ENCODE peak calls at places on chromosomes 6 and 20, in four cellular contexts. One of them, this sample, is unnamed.
A peak's percentile ranks its signal among the peaks of the same experiment; 100 is the strongest.

GRCh38 chr6:13012271-13012670 is 295.7 kb downstream of the PHACTR1 start:
- DNase-seq in kidney epithelial cell: no peak
- DNase-seq in heart left ventricle: no peak
- DNase-seq in stomach: no peak
- DNase-seq in this sample: no peak

GRCh38 chr6:162178266-162178665 is 549.3 kb downstream of the PRKN start:
- DNase-seq in kidney epithelial cell: no peak
- DNase-seq in heart left ventricle: no peak
- DNase-seq in stomach: no peak
- DNase-seq in this sample: no peak

GRCh38 chr6:16055852-16056251 is 73.0 kb upstream of the MYLIP start:
- DNase-seq in kidney epithelial cell: no peak
- DNase-seq in heart left ventricle: no peak
- DNase-seq in stomach: no peak
- DNase-seq in this sample: no peak

GRCh38 chr6:39829331-39829730 is 37.2 kb downstream of the DAAM2 start:
- DNase-seq in kidney epithelial cell: no peak
- DNase-seq in heart left ventricle: no peak
- DNase-seq in stomach: no peak
- DNase-seq in this sample: no peak

GRCh38 chr20:7196481-7196880 is 429.0 kb downstream of the BMP2 start:
- DNase-seq in kidney epithelial cell: peak; percentile 45
- DNase-seq in heart left ventricle: no peak
- DNase-seq in stomach: no peak
- DNase-seq in this sample: no peak

GRCh38 chr6:76697585-76697984 is 625.1 kb upstream of the IMPG1 start:
- DNase-seq in kidney epithelial cell: no peak
- DNase-seq in heart left ventricle: no peak
- DNase-seq in stomach: no peak
- DNase-seq in this sample: no peak

GRCh38 chr20:21213691-21214090 is 87.8 kb downstream of the KIZ start:
- DNase-seq in kidney epithelial cell: no peak
- DNase-seq in heart left ventricle: no peak
- DNase-seq in stomach: no peak
- DNase-seq in this sample: no peak

GRCh38 chr6:25122622-25123237 is 156.4 kb upstream of the CARMIL1 start:
- DNase-seq in kidney epithelial cell: no peak
- DNase-seq in heart left ventricle: no peak
- DNase-seq in stomach: no peak
- DNase-seq in this sample: no peak

GRCh38 chr6:170365581-170365980 is 59.0 kb downstream of the FAM120B start:
- DNase-seq in kidney epithelial cell: no peak
- DNase-seq in heart left ventricle: no peak
- DNase-seq in stomach: no peak
- DNase-seq in this sample: no peak

GRCh38 chr20:45456632-45457031 is 12.9 kb upstream of the WFDC2 start:
- DNase-seq in kidney epithelial cell: no peak
- DNase-seq in heart left ventricle: no peak
- DNase-seq in stomach: peak; percentile 70
- DNase-seq in this sample: no peak

GRCh38 chr6:81575446-81575845 is 177.0 kb downstream of the TENT5A start:
- DNase-seq in kidney epithelial cell: no peak
- DNase-seq in heart left ventricle: no peak
- DNase-seq in stomach: no peak
- DNase-seq in this sample: peak; percentile 46

GRCh38 chr6:40249935-40250334 is 315.7 kb upstream of the MOCS1 start:
- DNase-seq in kidney epithelial cell: no peak
- DNase-seq in heart left ventricle: no peak
- DNase-seq in stomach: no peak
- DNase-seq in this sample: no peak

GRCh38 chr6:18503588-18504231 is 116.6 kb downstream of the RNF144B start:
- DNase-seq in kidney epithelial cell: no peak
- DNase-seq in heart left ventricle: peak; percentile 48
- DNase-seq in stomach: peak; percentile 55
- DNase-seq in this sample: peak; percentile 25

GRCh38 chr6:146855889-146856288 is 257.1 kb downstream of the ADGB start:
- DNase-seq in kidney epithelial cell: no peak
- DNase-seq in heart left ventricle: no peak
- DNase-seq in stomach: no peak
- DNase-seq in this sample: no peak

GRCh38 chr6:37493047-37493995 is 6.4 kb downstream of the CCDC167 start:
- DNase-seq in kidney epithelial cell: no peak
- DNase-seq in heart left ventricle: no peak
- DNase-seq in stomach: peak; percentile 42
- DNase-seq in this sample: no peak

GRCh38 chr20:32326507-32326851 is 31.7 kb upstream of the ASXL1 start:
- DNase-seq in kidney epithelial cell: no peak
- DNase-seq in heart left ventricle: no peak
- DNase-seq in stomach: no peak
- DNase-seq in this sample: no peak

GRCh38 chr20:6053064-6053775 is 640 bp downstream of the LRRN4 start:
- DNase-seq in kidney epithelial cell: no peak
- DNase-seq in heart left ventricle: no peak
- DNase-seq in stomach: no peak
- DNase-seq in this sample: no peak

GRCh38 chr6:31157543-31158139 is at the start of gene CCHCR1:
- DNase-seq in kidney epithelial cell: no peak
- DNase-seq in heart left ventricle: no peak
- DNase-seq in stomach: no peak
- DNase-seq in this sample: no peak

GRCh38 chr6:44700422-44700821 is 312.9 kb downstream of the CDC5L start:
- DNase-seq in kidney epithelial cell: no peak
- DNase-seq in heart left ventricle: no peak
- DNase-seq in stomach: no peak
- DNase-seq in this sample: no peak

GRCh38 chr20:9202440-9203080 is 133.7 kb downstream of the PLCB4 start:
- DNase-seq in kidney epithelial cell: no peak
- DNase-seq in heart left ventricle: no peak
- DNase-seq in stomach: no peak
- DNase-seq in this sample: no peak

GRCh38 chr20:60402209-60403058 is 444.2 kb downstream of the CDH26 start:
- DNase-seq in kidney epithelial cell: no peak
- DNase-seq in heart left ventricle: no peak
- DNase-seq in stomach: no peak
- DNase-seq in this sample: no peak

GRCh38 chr20:60407938-60408337 is 449.7 kb downstream of the CDH26 start:
- DNase-seq in kidney epithelial cell: no peak
- DNase-seq in heart left ventricle: no peak
- DNase-seq in stomach: no peak
- DNase-seq in this sample: no peak

GRCh38 chr20:60400567-60400966 is 442.3 kb downstream of the CDH26 start:
- DNase-seq in kidney epithelial cell: no peak
- DNase-seq in heart left ventricle: no peak
- DNase-seq in stomach: no peak
- DNase-seq in this sample: no peak

GRCh38 chr20:60407011-60407771 is 449.0 kb downstream of the CDH26 start:
- DNase-seq in kidney epithelial cell: no peak
- DNase-seq in heart left ventricle: no peak
- DNase-seq in stomach: no peak
- DNase-seq in this sample: no peak

GRCh38 chr20:60403105-60403741 is 445.0 kb downstream of the CDH26 start:
- DNase-seq in kidney epithelial cell: no peak
- DNase-seq in heart left ventricle: no peak
- DNase-seq in stomach: no peak
- DNase-seq in this sample: no peak
- H3K4me3 ChIP-seq in kidney epithelial cell: no peak overlapping the region
- H3K4me3 ChIP-seq in heart left ventricle: no peak overlapping the region
- H3K4me3 ChIP-seq in stomach: no peak overlapping the region
- H3K4me3 ChIP-seq in this sample: no peak overlapping the region

DNA sequence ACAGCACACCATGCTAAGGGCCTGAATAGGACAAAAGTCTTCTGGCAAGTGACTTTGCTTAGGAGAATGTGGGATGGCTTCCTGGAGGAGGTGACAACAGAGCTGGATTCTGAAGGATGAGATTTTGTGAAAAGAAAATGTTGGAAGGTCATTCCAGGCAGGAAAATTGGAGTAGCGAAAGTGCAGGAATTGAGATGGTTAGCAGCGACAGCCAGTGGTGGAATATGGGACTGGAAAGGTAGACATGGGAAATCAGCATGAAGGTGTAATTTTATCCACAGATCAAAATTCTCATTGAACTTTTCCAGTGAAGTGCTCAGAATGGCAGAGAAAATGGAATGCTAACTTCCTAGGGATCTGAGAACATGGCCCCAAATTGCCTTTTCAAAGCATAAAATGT is 5.7 kb upstream of the BACH2 start:
- DNase-seq in kidney epithelial cell: no peak
- DNase-seq in heart left ventricle: no peak
- DNase-seq in stomach: no peak
- DNase-seq in this sample: no peak
- H3K27me3 ChIP-seq in kidney epithelial cell: no peaks in the 10 kb centered on the region
- H3K27me3 ChIP-seq in heart left ventricle: no peaks in the 10 kb centered on the region
- H3K27me3 ChIP-seq in stomach: peaks cover 13% of the 10 kb centered on the region
- H3K27me3 ChIP-seq in this sample: peaks cover 30% of the 10 kb centered on the region

DNA sequence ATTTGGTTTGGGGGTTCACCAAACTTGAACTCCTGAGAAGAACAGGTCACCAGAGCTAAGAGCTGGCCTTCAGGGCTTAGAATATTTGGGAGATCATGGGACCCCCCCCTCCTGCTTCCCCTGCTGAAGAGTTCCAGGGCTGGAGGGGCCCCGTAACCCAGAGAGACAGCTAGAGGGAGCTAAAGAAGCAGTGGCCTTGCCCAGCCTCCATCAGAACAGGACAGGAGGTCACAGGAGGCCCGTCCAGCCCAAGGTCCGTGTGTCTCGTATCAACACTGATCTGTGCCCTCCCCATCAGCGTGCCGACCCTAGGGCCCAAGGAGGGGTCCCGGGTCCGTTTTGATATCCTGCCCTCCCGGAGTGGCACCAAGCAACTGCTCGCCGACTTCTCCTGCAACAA is 40.6 kb upstream of the TGM6 start:
- DNase-seq in kidney epithelial cell: no peak
- DNase-seq in heart left ventricle: no peak
- DNase-seq in stomach: no peak
- DNase-seq in this sample: no peak
- TF ChIP-seq CTCF in kidney epithelial cell: no peak
- TF ChIP-seq CTCF in heart left ventricle: no peak
- TF ChIP-seq CTCF in stomach: no peak
- TF ChIP-seq CTCF in this sample: no peak

GRCh38 chr20:50815162-50815989 is 20.5 kb downstream of the BCAS4 start:
- DNase-seq in kidney epithelial cell: no peak
- DNase-seq in heart left ventricle: no peak
- DNase-seq in stomach: no peak
- DNase-seq in this sample: no peak
- H3K4me3 ChIP-seq in kidney epithelial cell: no peak overlapping the region
- H3K4me3 ChIP-seq in heart left ventricle: no peak overlapping the region
- H3K4me3 ChIP-seq in stomach: no peak overlapping the region
- H3K4me3 ChIP-seq in this sample: no peak overlapping the region

DNA sequence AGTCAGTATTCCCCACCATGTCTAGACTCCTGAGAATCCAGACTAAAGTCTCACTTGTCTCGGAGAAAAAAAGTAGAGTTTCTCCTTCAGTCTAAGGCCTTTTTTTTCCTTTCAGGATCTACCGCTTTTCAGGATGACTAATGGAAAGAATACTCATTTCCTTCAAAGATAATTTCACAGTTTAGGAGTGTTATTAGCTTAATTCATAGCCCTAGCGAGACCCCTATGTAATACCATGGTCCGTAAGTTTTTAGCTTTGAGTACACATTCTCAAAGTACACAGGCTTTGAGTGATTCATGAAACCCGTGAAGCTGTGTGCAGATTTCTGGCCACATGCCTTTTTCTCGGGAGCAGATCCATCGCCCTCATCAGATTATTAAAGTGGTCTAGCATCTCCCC is 133.1 kb downstream of the SOX4 start:
- DNase-seq in kidney epithelial cell: no peak
- DNase-seq in heart left ventricle: no peak
- DNase-seq in stomach: no peak
- DNase-seq in this sample: no peak
- H3K27me3 ChIP-seq in kidney epithelial cell: no peaks in the 10 kb centered on the region
- H3K27me3 ChIP-seq in heart left ventricle: no peaks in the 10 kb centered on the region
- H3K27me3 ChIP-seq in stomach: no peaks in the 10 kb centered on the region
- H3K27me3 ChIP-seq in this sample: no peaks in the 10 kb centered on the region

DNA sequence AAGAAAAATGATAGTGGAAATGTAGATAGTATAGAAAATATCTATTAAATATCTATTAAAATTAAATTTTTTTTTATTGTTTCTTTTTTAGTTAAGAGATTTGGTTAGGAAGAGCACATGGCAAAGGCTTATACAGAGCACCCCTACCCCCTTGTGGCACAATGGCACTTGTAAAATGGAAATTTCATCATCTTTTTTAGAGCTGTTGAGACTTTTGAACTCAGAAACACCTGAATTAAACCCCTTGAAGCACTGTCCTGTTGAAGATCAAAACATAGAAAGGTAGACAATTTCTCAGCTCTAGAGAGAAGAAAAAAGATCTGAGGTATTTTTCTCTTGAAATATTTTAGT is 572.4 kb downstream of the PKHD1 start:
- DNase-seq in kidney epithelial cell: no peak
- DNase-seq in heart left ventricle: no peak
- DNase-seq in stomach: no peak
- DNase-seq in this sample: no peak
- TF ChIP-seq CTCF in kidney epithelial cell: no peak
- TF ChIP-seq CTCF in heart left ventricle: no peak
- TF ChIP-seq CTCF in stomach: no peak
- TF ChIP-seq CTCF in this sample: no peak

GRCh38 chr6:100260584-100260983 is 204.1 kb downstream of the SIM1 start:
- DNase-seq in kidney epithelial cell: no peak
- DNase-seq in heart left ventricle: no peak
- DNase-seq in stomach: no peak
- DNase-seq in this sample: no peak

GRCh38 chr6:100255701-100256100 is 209.0 kb downstream of the SIM1 start:
- DNase-seq in kidney epithelial cell: no peak
- DNase-seq in heart left ventricle: no peak
- DNase-seq in stomach: no peak
- DNase-seq in this sample: no peak

GRCh38 chr6:100258752-100259151 is 206.0 kb downstream of the SIM1 start:
- DNase-seq in kidney epithelial cell: no peak
- DNase-seq in heart left ventricle: no peak
- DNase-seq in stomach: no peak
- DNase-seq in this sample: no peak

GRCh38 chr6:100261486-100261885 is 203.2 kb downstream of the SIM1 start:
- DNase-seq in kidney epithelial cell: no peak
- DNase-seq in heart left ventricle: no peak
- DNase-seq in stomach: no peak
- DNase-seq in this sample: no peak

DNA sequence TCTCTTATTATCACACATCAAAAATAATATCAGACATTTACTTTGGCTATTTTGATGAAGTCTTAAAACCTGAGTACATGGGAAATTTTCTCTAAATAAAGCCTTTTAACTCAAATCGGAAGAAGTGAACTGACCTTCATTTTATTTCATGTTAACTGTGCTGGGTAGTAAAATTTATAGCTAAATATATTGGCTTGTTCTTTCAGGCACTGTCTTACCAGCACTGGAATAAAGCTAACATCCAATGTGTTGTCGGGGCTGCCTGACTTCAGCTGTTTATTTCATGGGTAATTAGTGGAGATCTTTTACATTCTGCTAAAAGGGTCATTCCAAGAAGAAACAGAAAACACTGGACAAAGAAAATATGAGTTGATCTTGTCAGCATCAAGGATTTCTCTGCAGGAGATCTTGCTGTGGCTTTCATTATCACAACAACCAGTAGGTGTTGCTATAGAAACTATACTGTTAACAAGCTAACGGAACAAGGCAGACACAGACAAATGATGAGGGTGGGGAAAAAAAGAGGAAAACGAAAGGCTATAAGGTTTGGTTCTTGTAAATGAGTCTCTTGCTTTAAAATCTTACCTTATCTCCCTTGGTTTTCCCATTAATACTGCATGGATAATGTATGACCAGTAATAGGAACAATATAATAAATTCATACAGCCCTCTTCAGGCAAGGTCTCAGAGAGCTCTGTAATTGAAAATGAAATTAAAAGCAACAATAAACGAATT is 206.9 kb downstream of the SIM1 start:
- DNase-seq in kidney epithelial cell: peak; percentile 56
- DNase-seq in heart left ventricle: no peak
- DNase-seq in stomach: no peak
- DNase-seq in this sample: no peak
- H3K4me3 ChIP-seq in kidney epithelial cell: no peak overlapping the region
- H3K4me3 ChIP-seq in heart left ventricle: no peak overlapping the region
- H3K4me3 ChIP-seq in stomach: no peak overlapping the region
- H3K4me3 ChIP-seq in this sample: no peak overlapping the region

This sample was measured in BJ.